ENCODE peak calls at places on chromosomes 1 and 21, in nine cellular contexts. F, E, S, Y, L, A, J, Q and R are unnamed samples.
A peak's percentile ranks its signal among the peaks of the same experiment; 100 is the strongest.

GRCh38 chr1:232227171-232227740 is 402.7 kb downstream of the SIPA1L2 start:
- DNase-seq in F (no peak), E (no peak), S (no peak), Y (no peak), L (no peak), A (no peak), J (no peak), Q (no peak), R (no peak)

GRCh38 chr1:201709564-201710295 is 119.2 kb upstream of the IPO9 start:
- DNase-seq in F (no peak), E (no peak), S (peak; percentile 66), Y (no peak), L (no peak), A (peak; percentile 23), J (peak; percentile 66), Q (peak; percentile 76), R (peak; percentile 80)

GRCh38 chr1:233406994-233407631 is 79.6 kb downstream of the MAP3K21 start:
- DNase-seq in F (no peak), E (no peak), S (peak; percentile 29), Y (no peak), L (no peak), A (no peak), J (no peak), Q (no peak), R (no peak)

GRCh38 chr21:45799765-45800338 is 156.3 kb downstream of the PCBP3 start:
- DNase-seq in F (no peak), E (no peak), S (no peak), Y (no peak), L (no peak), A (no peak), J (no peak), Q (no peak), R (no peak)

GRCh38 chr1:30413606-30414005 is 309.8 kb downstream of the MATN1 start:
- DNase-seq in F (no peak), E (no peak), S (no peak), Y (no peak), L (no peak), A (no peak), J (no peak), Q (no peak), R (peak; percentile 5)

GRCh38 chr1:12244078-12244477 is 14.2 kb downstream of the VPS13D start:
- DNase-seq in F (no peak), E (no peak), S (peak; percentile 21), Y (no peak), L (no peak), A (no peak), J (no peak), Q (no peak), R (peak; percentile 26)

GRCh38 chr1:98490099-98490498 is 171.4 kb upstream of the SNX7 start:
- DNase-seq in F (no peak), E (no peak), S (no peak), Y (no peak), L (no peak), A (no peak), J (no peak), Q (no peak), R (no peak)

GRCh38 chr1:240768979-240769378 is 157.0 kb upstream of the GREM2 start:
- DNase-seq in F (no peak), E (no peak), S (no peak), Y (no peak), L (no peak), A (no peak), J (no peak), Q (no peak), R (no peak)

GRCh38 chr1:233295775-233296322 is 324 bp upstream of the PCNX2 start:
- DNase-seq in F (no peak), E (peak; percentile 35), S (no peak), Y (no peak), L (no peak), A (no peak), J (no peak), Q (no peak), R (no peak)

GRCh38 chr1:61337037-61337436 is 254.7 kb downstream of the NFIA start:
- DNase-seq in F (no peak), E (no peak), S (peak; percentile 24), Y (no peak), L (no peak), A (no peak), J (no peak), Q (no peak), R (no peak)

GRCh38 chr1:150192012-150192411 is 42.3 kb downstream of the PLEKHO1 start:
- DNase-seq in F (no peak), E (no peak), S (peak; percentile 11), Y (no peak), L (no peak), A (no peak), J (peak; percentile 81), Q (no peak), R (peak; percentile 57)

GRCh38 chr1:203099121-203099520 is 13.3 kb upstream of the MYOG start:
- DNase-seq in F (no peak), E (no peak), S (no peak), Y (no peak), L (no peak), A (no peak), J (no peak), Q (no peak), R (no peak)

GRCh38 chr21:30962013-30962412 is 76.3 kb downstream of the KRTAP19-8 start:
- DNase-seq in F (no peak), E (no peak), S (no peak), Y (no peak), L (no peak), A (no peak), J (no peak), Q (no peak), R (no peak)

GRCh38 chr1:183114441-183114840 is 71.6 kb upstream of the LAMC2 start:
- DNase-seq in F (no peak), E (no peak), S (no peak), Y (no peak), L (peak; percentile 68), A (no peak), J (no peak), Q (no peak), R (no peak)